ENCODE peak calls at places on chromosomes 2 and 18, in eight cellular contexts. D is stomach, X is tibial nerve, W is upper lobe of left lung, N is HepG2, U is A549, Q is H1, C is sigmoid colon. O is an unnamed sample.

GRCh38 chr2:240393831-240394410 is 41.5 kb upstream of the GPC1 start:
- DNase-seq in D (no peak), X (no peak), W (peak), N (no peak), U (no peak), Q (no peak), C (peak), O (no peak)

GRCh38 chr2:11680901-11681721 is 11.1 kb upstream of the NTSR2 start:
- DNase-seq in D (peak), X (no peak), W (no peak), N (no peak), U (no peak), Q (no peak), C (peak), O (no peak)

GRCh38 chr18:23880931-23881330 is 133.6 kb upstream of the TTC39C start:
- DNase-seq in D (no peak), X (no peak), W (no peak), N (no peak), U (no peak), Q (no peak), C (no peak), O (no peak)

GRCh38 chr2:39837856-39838453 is 58.9 kb upstream of the THUMPD2 start:
- DNase-seq in D (peak), X (no peak), W (no peak), N (peak), U (peak), Q (peak), C (no peak), O (no peak)

GRCh38 chr18:78074400-78075020 is 824.9 kb downstream of the GALR1 start:
- DNase-seq in D (no peak), X (no peak), W (no peak), N (no peak), U (no peak), Q (no peak), C (no peak), O (no peak)

GRCh38 chr2:222554511-222554910 is 101.4 kb downstream of the FARSB start:
- DNase-seq in D (no peak), X (no peak), W (no peak), N (no peak), U (no peak), Q (no peak), C (no peak), O (no peak)

GRCh38 chr2:160581035-160581434 is 87.4 kb upstream of the RBMS1 start:
- DNase-seq in D (no peak), X (no peak), W (no peak), N (no peak), U (no peak), Q (no peak), C (no peak), O (no peak)

GRCh38 chr2:29080886-29081743 is 6.8 kb upstream of the PCARE start:
- DNase-seq in D (no peak), X (no peak), W (no peak), N (no peak), U (no peak), Q (peak), C (no peak), O (no peak)

GRCh38 chr2:64963719-64964118 is 25.5 kb upstream of the SLC1A4 start:
- DNase-seq in D (no peak), X (no peak), W (no peak), N (no peak), U (no peak), Q (no peak), C (no peak), O (no peak)

GRCh38 chr2:190458352-190459107 is 50.4 kb downstream of the MFSD6 start:
- DNase-seq in D (no peak), X (no peak), W (no peak), N (no peak), U (no peak), Q (no peak), C (no peak), O (no peak)

GRCh38 chr2:16068233-16068940 is 128.0 kb downstream of the MYCN start:
- DNase-seq in D (no peak), X (no peak), W (no peak), N (peak), U (no peak), Q (no peak), C (no peak), O (no peak)

GRCh38 chr18:34352385-34353163 is 127.9 kb upstream of the NOL4 start:
- DNase-seq in D (no peak), X (no peak), W (no peak), N (peak), U (no peak), Q (no peak), C (no peak), O (no peak)

GRCh38 chr18:38493991-38494559 is 928.5 kb upstream of the CELF4 start:
- DNase-seq in D (no peak), X (no peak), W (no peak), N (no peak), U (no peak), Q (no peak), C (no peak), O (no peak)

GRCh38 chr2:62713837-62714236 is 8.3 kb downstream of the EHBP1 start:
- DNase-seq in D (no peak), X (no peak), W (no peak), N (peak), U (no peak), Q (no peak), C (no peak), O (no peak)

GRCh38 chr18:67428805-67429204 is 87.7 kb downstream of the DSEL start:
- DNase-seq in D (no peak), X (no peak), W (no peak), N (no peak), U (no peak), Q (no peak), C (no peak), O (no peak)

GRCh38 chr2:55025082-55025481 is 25.2 kb downstream of the RTN4 start:
- DNase-seq in D (no peak), X (no peak), W (no peak), N (no peak), U (no peak), Q (no peak), C (no peak), O (no peak)

GRCh38 chr18:42578781-42579180 is 536.7 kb downstream of the RIT2 start:
- DNase-seq in D (no peak), X (no peak), W (no peak), N (no peak), U (no peak), Q (no peak), C (no peak), O (no peak)

GRCh38 chr2:112310906-112311305 is 35.5 kb downstream of the ZC3H6 start:
- DNase-seq in D (no peak), X (no peak), W (no peak), N (no peak), U (no peak), Q (no peak), C (no peak), O (no peak)

GRCh38 chr2:127416486-127417001 is 1.7 kb upstream of the PROC start:
- DNase-seq in D (no peak), X (no peak), W (no peak), N (no peak), U (no peak), Q (no peak), C (no peak), O (no peak)

GRCh38 chr2:3627500-3628100 is 30.4 kb upstream of the ALLC start:
- DNase-seq in D (peak), X (no peak), W (no peak), N (no peak), U (no peak), Q (peak), C (peak), O (peak)

GRCh38 chr2:198717451-198717850 is 740.3 kb downstream of the SATB2 start:
- DNase-seq in D (no peak), X (no peak), W (no peak), N (no peak), U (no peak), Q (no peak), C (no peak), O (no peak)

GRCh38 chr2:125573432-125573831 is 1082.5 kb upstream of the GYPC start:
- DNase-seq in D (no peak), X (no peak), W (no peak), N (no peak), U (no peak), Q (no peak), C (no peak), O (no peak)

GRCh38 chr2:231672617-231673347 is 35.5 kb upstream of the PTMA start:
- DNase-seq in D (peak), X (no peak), W (peak), N (peak), U (peak), Q (peak), C (peak), O (peak)

GRCh38 chr2:239116456-239117246 is 268.8 kb downstream of the TWIST2 start:
- DNase-seq in D (no peak), X (no peak), W (peak), N (no peak), U (no peak), Q (no peak), C (no peak), O (no peak)

GRCh38 chr2:64836566-64836965 is 152.6 kb upstream of the SLC1A4 start:
- DNase-seq in D (no peak), X (no peak), W (no peak), N (peak), U (no peak), Q (no peak), C (no peak), O (no peak)

GRCh38 chr2:52253605-52254004 is 1221.7 kb upstream of the NRXN1 start:
- DNase-seq in D (no peak), X (no peak), W (no peak), N (no peak), U (no peak), Q (no peak), C (no peak), O (no peak)

GRCh38 chr2:112839407-112840067 is 3.0 kb upstream of the IL1B start:
- DNase-seq in D (no peak), X (no peak), W (no peak), N (no peak), U (no peak), Q (no peak), C (no peak), O (no peak)

GRCh38 chr2:227020416-227020815 is 143.6 kb downstream of the COL4A4 start:
- DNase-seq in D (no peak), X (no peak), W (no peak), N (no peak), U (no peak), Q (no peak), C (no peak), O (no peak)

GRCh38 chr2:36059684-36060083 is 295.9 kb upstream of the CRIM1 start:
- DNase-seq in D (no peak), X (no peak), W (no peak), N (no peak), U (no peak), Q (no peak), C (no peak), O (no peak)

GRCh38 chr2:130390460-130391057 is 34.7 kb downstream of the PTPN18 start:
- DNase-seq in D (peak), X (no peak), W (peak), N (no peak), U (no peak), Q (no peak), C (peak), O (no peak)

GRCh38 chr2:142065156-142065555 is 65.7 kb downstream of the LRP1B start:
- DNase-seq in D (no peak), X (no peak), W (no peak), N (no peak), U (no peak), Q (no peak), C (no peak), O (no peak)

GRCh38 chr2:160491922-160492371 is 1.7 kb downstream of the RBMS1 start:
- DNase-seq in D (no peak), X (peak), W (no peak), N (peak), U (peak), Q (no peak), C (no peak), O (no peak)

GRCh38 chr2:157761520-157761919 is 114.6 kb downstream of the ACVR1 start:
- DNase-seq in D (no peak), X (no peak), W (no peak), N (no peak), U (no peak), Q (no peak), C (no peak), O (no peak)

GRCh38 chr18:6022840-6023239 is 127.5 kb upstream of the TMEM200C start:
- DNase-seq in D (no peak), X (no peak), W (no peak), N (no peak), U (no peak), Q (no peak), C (no peak), O (no peak)

GRCh38 chr2:75047907-75048625 is 89.6 kb downstream of the POLE4 start:
- DNase-seq in D (no peak), X (no peak), W (no peak), N (no peak), U (peak), Q (no peak), C (no peak), O (no peak)

GRCh38 chr2:148944536-148944935 is 69.5 kb downstream of the KIF5C start:
- DNase-seq in D (no peak), X (no peak), W (no peak), N (no peak), U (no peak), Q (no peak), C (no peak), O (no peak)

DNA sequence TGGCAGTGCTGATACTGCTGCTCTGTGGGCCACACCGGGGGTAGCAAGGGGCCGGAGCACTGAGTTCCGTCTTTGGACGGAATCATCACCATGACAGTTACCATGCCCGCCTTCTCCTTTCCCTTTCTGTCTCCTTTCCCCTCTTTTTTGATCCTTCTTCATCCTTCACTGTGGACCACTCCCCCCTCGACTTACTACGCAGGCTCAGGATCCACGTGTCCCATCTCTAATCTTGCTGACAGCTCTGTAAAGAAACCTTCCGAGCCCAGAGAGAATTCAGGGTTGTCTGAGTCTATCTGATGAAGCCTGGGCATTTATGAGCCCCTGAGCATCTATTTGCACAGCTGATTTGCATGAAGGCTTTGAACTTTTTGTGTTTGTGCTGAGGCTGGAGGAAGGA is 50.7 kb downstream of the CIB4 start:
- DNase-seq in D (no peak), X (no peak), W (no peak), N (no peak), U (no peak), Q (no peak), C (peak), O (no peak)
- H3K27ac ChIP-seq in D (no peak), X (no peak), W (no peak), N (no peak), U (no peak), Q (no peak), C (no peak), O (no peak)

DNA sequence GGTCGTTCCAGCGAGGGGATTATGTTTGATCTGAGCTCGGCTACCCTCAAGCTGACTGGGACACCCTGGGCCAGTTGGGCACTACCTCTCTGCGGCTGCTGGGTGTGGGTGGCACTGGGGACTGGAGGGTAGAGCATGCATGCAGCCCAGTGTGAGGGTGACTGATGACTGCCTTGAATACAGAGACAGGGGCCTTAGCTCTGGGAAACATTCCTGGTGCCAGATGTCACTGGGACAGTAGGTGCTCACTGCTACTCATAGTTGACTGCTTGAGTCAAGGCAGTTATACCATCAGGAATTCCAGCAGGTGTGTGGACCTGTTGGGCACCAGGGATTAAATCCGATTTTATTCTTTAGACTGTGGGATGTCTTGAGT is 33.6 kb upstream of the ATP6V1B1 start:
- DNase-seq in D (no peak), X (no peak), W (no peak), N (peak), U (no peak), Q (no peak), C (no peak), O (no peak)
- H3K4me3 ChIP-seq in D (peak), X (peak), W (peak), N (peak), U (peak), Q (peak), C (peak), O (peak)

DNA sequence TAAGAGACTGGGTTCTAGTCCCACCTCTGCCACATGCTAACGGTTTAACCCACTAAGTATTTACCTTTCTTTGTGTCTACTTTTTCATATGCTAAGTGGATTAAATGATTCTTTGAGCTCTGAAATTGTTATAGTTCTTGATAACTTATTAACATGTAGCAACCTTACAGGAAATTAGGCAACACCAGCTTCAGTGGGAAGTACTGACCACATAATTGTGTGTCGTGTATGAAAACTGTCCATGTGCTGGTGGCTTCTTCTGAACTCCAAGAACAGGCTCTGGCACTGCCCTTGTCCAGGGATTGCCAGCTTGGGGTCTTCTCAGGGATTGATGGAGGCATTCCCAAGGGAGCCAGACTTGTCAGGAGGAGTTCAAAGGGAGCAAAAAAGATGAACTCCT is 427.7 kb downstream of the TGIF1 start:
- DNase-seq in D (no peak), X (no peak), W (no peak), N (no peak), U (peak), Q (no peak), C (no peak), O (no peak)
- TF ChIP-seq EP300 in D (no peak), X (no peak), W (no peak), N (no peak), U (no peak), Q (no peak), C (no peak), O (no peak)

DNA sequence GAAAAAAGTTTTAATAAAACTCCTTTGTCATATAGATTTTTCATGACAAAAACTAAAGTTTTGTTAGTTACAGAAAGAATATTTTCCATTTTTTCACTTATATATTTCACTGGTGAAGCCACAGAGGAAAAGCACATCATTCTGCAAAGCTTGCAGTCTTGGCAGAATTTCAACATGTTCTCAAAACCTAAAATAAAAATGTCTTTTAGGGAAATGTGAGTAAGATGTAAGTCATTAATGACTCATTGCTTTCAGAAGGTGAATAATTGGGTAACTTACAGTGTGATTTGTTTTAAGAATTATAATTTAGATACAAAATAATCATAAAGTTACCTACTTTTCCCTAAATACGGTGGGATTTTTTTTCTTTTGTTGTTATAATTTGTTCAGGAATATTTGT is 43.4 kb upstream of the TNFRSF11A start:
- DNase-seq in D (no peak), X (no peak), W (no peak), N (no peak), U (no peak), Q (no peak), C (no peak), O (no peak)
- H3K27ac ChIP-seq in D (no peak), X (no peak), W (no peak), N (no peak), U (no peak), Q (no peak), C (peak), O (no peak)

GRCh38 chr2:393711-394696 is 106.1 kb upstream of the ALKAL2 start:
- DNase-seq in D (no peak), X (no peak), W (no peak), N (no peak), U (peak), Q (no peak), C (no peak), O (no peak)
- H3K4me3 ChIP-seq in D (no peak), X (no peak), W (no peak), N (no peak), U (no peak), Q (no peak), C (no peak), O (no peak)

GRCh38 chr2:177273456-177273855 is 8.9 kb upstream of the NFE2L2 start:
- DNase-seq in D (no peak), X (no peak), W (no peak), N (no peak), U (peak), Q (no peak), C (no peak), O (no peak)
- TF ChIP-seq EP300 in D (no peak), X (peak), W (no peak), N (no peak), U (no peak), Q (no peak), C (no peak), O (no peak)

GRCh38 chr2:194824450-194824849 is 832.6 kb upstream of the SLC39A10 start:
- DNase-seq in D (no peak), X (no peak), W (no peak), N (no peak), U (no peak), Q (no peak), C (no peak), O (no peak)
- H3K27ac ChIP-seq in D (no peak), X (no peak), W (no peak), N (no peak), U (no peak), Q (no peak), C (no peak), O (no peak)

GRCh38 chr2:136327162-136327852 is 209.4 kb upstream of the CXCR4 start:
- DNase-seq in D (peak), X (no peak), W (peak), N (no peak), U (peak), Q (no peak), C (no peak), O (no peak)
- H3K4me3 ChIP-seq in D (no peak), X (no peak), W (peak), N (no peak), U (no peak), Q (no peak), C (no peak), O (no peak)

GRCh38 chr18:9860682-9861081 is 25.1 kb upstream of the TXNDC2 start:
- DNase-seq in D (no peak), X (no peak), W (no peak), N (no peak), U (no peak), Q (no peak), C (no peak), O (no peak)
- TF ChIP-seq EP300 in D (no peak), X (no peak), W (no peak), N (no peak), U (no peak), Q (no peak), C (no peak), O (no peak)

DNA sequence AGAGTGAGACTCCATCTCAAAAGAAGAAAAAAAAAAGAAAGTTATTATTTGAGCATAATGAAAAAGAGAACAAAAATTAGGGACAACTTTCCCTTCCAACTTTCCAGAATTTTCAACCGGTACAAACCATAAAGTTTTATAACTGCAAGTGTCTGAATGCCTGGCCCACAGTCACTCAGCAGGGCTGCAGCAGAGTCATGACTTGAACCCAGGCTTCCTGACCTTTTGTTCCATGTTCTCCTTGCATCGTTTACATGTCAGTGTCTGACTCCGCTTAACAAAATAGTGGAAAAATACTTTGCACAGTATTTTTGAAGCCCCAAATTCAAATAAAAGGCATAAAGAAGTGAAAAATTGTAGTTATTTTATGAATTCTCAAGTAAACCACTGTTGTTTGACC is 82.7 kb downstream of the LTBP1 start:
- DNase-seq in D (no peak), X (no peak), W (no peak), N (no peak), U (no peak), Q (no peak), C (no peak), O (no peak)
- H3K27ac ChIP-seq in D (no peak), X (no peak), W (no peak), N (no peak), U (no peak), Q (no peak), C (no peak), O (no peak)

O was measured in ovary.